ENCODE peak calls at places on chromosomes 4 and X, in eight cellular contexts. One of them, this sample, is unnamed. For H3K4me1, the result is how much of the 10 kb centered on the place peaks cover.

GRCh38 chrX:119266364-119266995 is 30.4 kb downstream of the PGRMC1 start:
- DNase-seq in tibial nerve: no peak
- DNase-seq in ovary: no peak
- DNase-seq in vagina: no peak
- DNase-seq in stomach: no peak
- DNase-seq in IMR-90: peak
- DNase-seq in adrenal gland: peak
- DNase-seq in body of pancreas: peak
- DNase-seq in this sample: no peak

GRCh38 chrX:10048695-10049094 is 81.5 kb downstream of the CLDN34 start:
- DNase-seq in tibial nerve: no peak
- DNase-seq in ovary: no peak
- DNase-seq in vagina: no peak
- DNase-seq in stomach: peak
- DNase-seq in IMR-90: no peak
- DNase-seq in adrenal gland: no peak
- DNase-seq in body of pancreas: peak
- DNase-seq in this sample: no peak

GRCh38 chrX:15678339-15678738 is 13.7 kb upstream of the CLTRN start:
- DNase-seq in tibial nerve: no peak
- DNase-seq in ovary: no peak
- DNase-seq in vagina: no peak
- DNase-seq in stomach: no peak
- DNase-seq in IMR-90: no peak
- DNase-seq in adrenal gland: no peak
- DNase-seq in body of pancreas: no peak
- DNase-seq in this sample: no peak

GRCh38 chr4:95522682-95523410 is 25.9 kb downstream of the UNC5C start:
- DNase-seq in tibial nerve: no peak
- DNase-seq in ovary: no peak
- DNase-seq in vagina: no peak
- DNase-seq in stomach: no peak
- DNase-seq in IMR-90: no peak
- DNase-seq in adrenal gland: no peak
- DNase-seq in body of pancreas: no peak
- DNase-seq in this sample: no peak

GRCh38 chr4:121057466-121057911 is 14.8 kb downstream of the NDNF start:
- DNase-seq in tibial nerve: no peak
- DNase-seq in ovary: peak
- DNase-seq in vagina: no peak
- DNase-seq in stomach: no peak
- DNase-seq in IMR-90: no peak
- DNase-seq in adrenal gland: no peak
- DNase-seq in body of pancreas: no peak
- DNase-seq in this sample: peak

GRCh38 chr4:123127218-123127617 is 204.8 kb upstream of the NUDT6 start:
- DNase-seq in tibial nerve: no peak
- DNase-seq in ovary: no peak
- DNase-seq in vagina: no peak
- DNase-seq in stomach: no peak
- DNase-seq in IMR-90: peak
- DNase-seq in adrenal gland: no peak
- DNase-seq in body of pancreas: no peak
- DNase-seq in this sample: no peak

GRCh38 chr4:37381040-37381668 is 136.6 kb downstream of the NWD2 start:
- DNase-seq in tibial nerve: no peak
- DNase-seq in ovary: no peak
- DNase-seq in vagina: no peak
- DNase-seq in stomach: no peak
- DNase-seq in IMR-90: no peak
- DNase-seq in adrenal gland: no peak
- DNase-seq in body of pancreas: no peak
- DNase-seq in this sample: no peak

GRCh38 chr4:187016101-187016500 is 292.4 kb upstream of the FAT1 start:
- DNase-seq in tibial nerve: no peak
- DNase-seq in ovary: no peak
- DNase-seq in vagina: no peak
- DNase-seq in stomach: no peak
- DNase-seq in IMR-90: no peak
- DNase-seq in adrenal gland: no peak
- DNase-seq in body of pancreas: no peak
- DNase-seq in this sample: no peak

GRCh38 chr4:56655627-56656345 is 25.3 kb downstream of the HOPX start:
- DNase-seq in tibial nerve: no peak
- DNase-seq in ovary: peak
- DNase-seq in vagina: no peak
- DNase-seq in stomach: no peak
- DNase-seq in IMR-90: no peak
- DNase-seq in adrenal gland: no peak
- DNase-seq in body of pancreas: no peak
- DNase-seq in this sample: no peak

GRCh38 chr4:81493895-81494490 is 22.3 kb upstream of the RASGEF1B start:
- DNase-seq in tibial nerve: no peak
- DNase-seq in ovary: no peak
- DNase-seq in vagina: no peak
- DNase-seq in stomach: no peak
- DNase-seq in IMR-90: no peak
- DNase-seq in adrenal gland: no peak
- DNase-seq in body of pancreas: no peak
- DNase-seq in this sample: no peak

GRCh38 chr4:57401586-57401985 is 291.4 kb upstream of the IGFBP7 start:
- DNase-seq in tibial nerve: no peak
- DNase-seq in ovary: no peak
- DNase-seq in vagina: no peak
- DNase-seq in stomach: no peak
- DNase-seq in IMR-90: no peak
- DNase-seq in adrenal gland: no peak
- DNase-seq in body of pancreas: no peak
- DNase-seq in this sample: no peak

GRCh38 chrX:39814391-39814790 is 283.4 kb downstream of the BCOR start:
- DNase-seq in tibial nerve: no peak
- DNase-seq in ovary: no peak
- DNase-seq in vagina: no peak
- DNase-seq in stomach: no peak
- DNase-seq in IMR-90: peak
- DNase-seq in adrenal gland: no peak
- DNase-seq in body of pancreas: peak
- DNase-seq in this sample: no peak

GRCh38 chr4:7095611-7096155 is 27.8 kb upstream of the GRPEL1 start:
- DNase-seq in tibial nerve: no peak
- DNase-seq in ovary: no peak
- DNase-seq in vagina: no peak
- DNase-seq in stomach: no peak
- DNase-seq in IMR-90: no peak
- DNase-seq in adrenal gland: no peak
- DNase-seq in body of pancreas: no peak
- DNase-seq in this sample: no peak

GRCh38 chr4:38656111-38656510 is 7.9 kb upstream of the KLF3 start:
- DNase-seq in tibial nerve: no peak
- DNase-seq in ovary: no peak
- DNase-seq in vagina: no peak
- DNase-seq in stomach: no peak
- DNase-seq in IMR-90: no peak
- DNase-seq in adrenal gland: no peak
- DNase-seq in body of pancreas: no peak
- DNase-seq in this sample: no peak

GRCh38 chrX:134670241-134670811 is 12.1 kb upstream of the PLAC1 start:
- DNase-seq in tibial nerve: no peak
- DNase-seq in ovary: no peak
- DNase-seq in vagina: no peak
- DNase-seq in stomach: peak
- DNase-seq in IMR-90: peak
- DNase-seq in adrenal gland: no peak
- DNase-seq in body of pancreas: peak
- DNase-seq in this sample: no peak

GRCh38 chr4:164906368-164906767 is 29.4 kb downstream of the APELA start:
- DNase-seq in tibial nerve: no peak
- DNase-seq in ovary: no peak
- DNase-seq in vagina: no peak
- DNase-seq in stomach: no peak
- DNase-seq in IMR-90: no peak
- DNase-seq in adrenal gland: no peak
- DNase-seq in body of pancreas: no peak
- DNase-seq in this sample: no peak

GRCh38 chrX:19857131-19857530 is 30.3 kb downstream of the SH3KBP1 start:
- DNase-seq in tibial nerve: no peak
- DNase-seq in ovary: no peak
- DNase-seq in vagina: no peak
- DNase-seq in stomach: no peak
- DNase-seq in IMR-90: no peak
- DNase-seq in adrenal gland: no peak
- DNase-seq in body of pancreas: no peak
- DNase-seq in this sample: no peak

GRCh38 chrX:19864736-19865135 is 22.7 kb downstream of the SH3KBP1 start:
- DNase-seq in tibial nerve: no peak
- DNase-seq in ovary: no peak
- DNase-seq in vagina: no peak
- DNase-seq in stomach: no peak
- DNase-seq in IMR-90: no peak
- DNase-seq in adrenal gland: no peak
- DNase-seq in body of pancreas: no peak
- DNase-seq in this sample: peak

GRCh38 chrX:19863237-19864223 is 23.9 kb downstream of the SH3KBP1 start:
- DNase-seq in tibial nerve: no peak
- DNase-seq in ovary: no peak
- DNase-seq in vagina: no peak
- DNase-seq in stomach: no peak
- DNase-seq in IMR-90: peak
- DNase-seq in adrenal gland: no peak
- DNase-seq in body of pancreas: no peak
- DNase-seq in this sample: peak

GRCh38 chrX:19862634-19863236 is 24.7 kb downstream of the SH3KBP1 start:
- DNase-seq in tibial nerve: no peak
- DNase-seq in ovary: no peak
- DNase-seq in vagina: no peak
- DNase-seq in stomach: no peak
- DNase-seq in IMR-90: no peak
- DNase-seq in adrenal gland: no peak
- DNase-seq in body of pancreas: no peak
- DNase-seq in this sample: no peak

DNA sequence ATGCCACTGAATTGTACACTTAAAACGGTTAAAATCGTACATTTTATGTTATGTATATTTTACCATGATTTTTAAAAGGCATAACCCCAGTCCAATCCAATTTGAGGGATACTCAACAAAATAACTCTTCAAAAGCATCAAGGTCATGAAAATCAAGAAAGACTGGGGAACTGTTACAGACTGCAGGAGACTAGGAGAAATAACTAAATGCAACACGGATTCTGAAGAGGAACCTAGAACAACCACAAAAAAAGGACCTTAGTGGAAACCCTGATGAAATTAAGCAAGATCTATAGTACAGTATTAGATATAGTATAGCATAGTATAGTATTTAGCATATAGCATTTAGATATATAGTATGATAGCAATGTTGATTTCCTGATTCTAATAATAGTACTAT is 26.8 kb downstream of the SH3KBP1 start:
- DNase-seq in tibial nerve: no peak
- DNase-seq in ovary: no peak
- DNase-seq in vagina: no peak
- DNase-seq in stomach: no peak
- DNase-seq in IMR-90: no peak
- DNase-seq in adrenal gland: no peak
- DNase-seq in body of pancreas: no peak
- DNase-seq in this sample: no peak
- H3K4me1 ChIP-seq in tibial nerve: under half
- H3K4me1 ChIP-seq in ovary: under half
- H3K4me1 ChIP-seq in vagina: under half
- H3K4me1 ChIP-seq in stomach: under half
- H3K4me1 ChIP-seq in IMR-90: under half
- H3K4me1 ChIP-seq in adrenal gland: under half
- H3K4me1 ChIP-seq in body of pancreas: under half
- H3K4me1 ChIP-seq in this sample: under half

GRCh38 chr4:33255507-33255906 is 2535.3 kb downstream of the PCDH7 start:
- DNase-seq in tibial nerve: no peak
- DNase-seq in ovary: no peak
- DNase-seq in vagina: no peak
- DNase-seq in stomach: no peak
- DNase-seq in IMR-90: no peak
- DNase-seq in adrenal gland: no peak
- DNase-seq in body of pancreas: no peak
- DNase-seq in this sample: no peak
- TF ChIP-seq POLR2A in tibial nerve: no peak
- TF ChIP-seq POLR2A in ovary: no peak
- TF ChIP-seq POLR2A in vagina: no peak
- TF ChIP-seq POLR2A in stomach: no peak
- TF ChIP-seq POLR2A in IMR-90: no peak
- TF ChIP-seq POLR2A in adrenal gland: no peak
- TF ChIP-seq POLR2A in body of pancreas: no peak
- TF ChIP-seq POLR2A in this sample: no peak

DNA sequence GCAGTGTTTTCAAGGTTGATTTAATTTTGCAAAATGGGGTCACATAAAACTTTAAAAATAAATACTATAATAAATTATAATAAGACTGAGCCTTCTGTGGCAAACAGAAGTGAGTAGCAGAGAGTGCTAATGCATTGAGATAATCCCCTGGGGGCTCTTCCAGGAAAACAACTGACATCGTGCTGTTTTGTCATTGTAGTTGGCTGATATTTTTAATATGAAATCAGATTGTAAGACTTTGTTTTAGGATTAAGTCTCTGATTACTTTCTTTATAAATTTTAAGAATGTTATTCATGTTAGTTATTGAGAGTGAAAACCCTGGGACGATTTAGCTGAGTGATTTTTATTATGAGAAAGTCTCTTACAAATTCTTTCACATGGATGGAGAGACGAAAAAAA is 103.1 kb downstream of the AFF1 start:
- DNase-seq in tibial nerve: no peak
- DNase-seq in ovary: no peak
- DNase-seq in vagina: no peak
- DNase-seq in stomach: no peak
- DNase-seq in IMR-90: no peak
- DNase-seq in adrenal gland: no peak
- DNase-seq in body of pancreas: no peak
- DNase-seq in this sample: no peak
- H3K4me1 ChIP-seq in tibial nerve: half or more
- H3K4me1 ChIP-seq in ovary: under half
- H3K4me1 ChIP-seq in vagina: half or more
- H3K4me1 ChIP-seq in stomach: half or more
- H3K4me1 ChIP-seq in IMR-90: under half
- H3K4me1 ChIP-seq in adrenal gland: half or more
- H3K4me1 ChIP-seq in body of pancreas: half or more
- H3K4me1 ChIP-seq in this sample: half or more

DNA sequence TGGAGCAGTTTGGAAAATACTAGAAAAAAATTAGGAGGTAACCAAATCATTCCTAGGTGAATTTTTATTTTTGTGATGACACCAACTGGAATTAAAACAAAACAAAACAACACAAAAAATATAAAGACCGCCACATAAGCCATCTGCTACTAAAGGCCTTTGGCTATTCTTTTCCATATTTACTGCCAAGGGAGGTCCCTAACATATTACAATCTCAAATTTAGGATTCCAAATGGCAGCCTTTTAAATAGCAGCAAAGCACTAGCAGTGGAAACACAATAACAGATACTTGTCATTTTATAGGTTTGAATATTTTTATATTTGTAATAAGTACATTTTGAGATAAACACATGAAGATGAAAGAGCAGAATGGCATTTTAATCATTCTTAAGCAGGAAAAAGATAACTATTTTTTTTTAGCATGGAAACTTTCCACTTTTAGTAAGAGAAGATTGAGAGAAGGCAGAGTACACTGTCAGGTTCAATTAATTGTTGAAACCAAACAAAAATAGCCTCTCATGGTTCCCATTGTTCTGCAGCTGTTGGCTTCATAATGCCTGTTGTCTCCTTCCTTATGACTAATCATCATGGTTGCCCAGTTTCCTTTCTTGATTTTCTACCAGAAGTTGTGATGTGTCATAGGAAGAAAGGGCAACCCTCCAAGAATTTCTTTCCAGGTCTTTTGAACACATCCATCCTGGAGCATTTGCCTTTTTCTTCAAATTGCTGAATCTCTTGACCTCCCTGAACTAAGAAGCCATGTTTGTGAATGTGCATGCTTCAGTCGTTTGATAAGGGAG is 219.0 kb upstream of the EMCN start:
- DNase-seq in tibial nerve: no peak
- DNase-seq in ovary: no peak
- DNase-seq in vagina: no peak
- DNase-seq in stomach: no peak
- DNase-seq in IMR-90: peak
- DNase-seq in adrenal gland: peak
- DNase-seq in body of pancreas: no peak
- DNase-seq in this sample: no peak
- TF ChIP-seq POLR2A in tibial nerve: no peak
- TF ChIP-seq POLR2A in ovary: no peak
- TF ChIP-seq POLR2A in vagina: no peak
- TF ChIP-seq POLR2A in stomach: no peak
- TF ChIP-seq POLR2A in IMR-90: no peak
- TF ChIP-seq POLR2A in adrenal gland: no peak
- TF ChIP-seq POLR2A in body of pancreas: no peak
- TF ChIP-seq POLR2A in this sample: no peak

This sample was measured in heart left ventricle.